ENCODE peak calls at places on chromosomes 6 and 20, in seven cellular contexts. Q, B, L, V, X, N and H are unnamed samples.

GRCh38 chr6:104885518-104886043 is 25.9 kb upstream of the HACE1 start:
- DNase-seq in B (no peak), Q (no peak), L (no peak), X (no peak), N (no peak), V (no peak), H (no peak)

GRCh38 chr6:54335871-54336270 is 27.6 kb downstream of the TINAG start:
- DNase-seq in N (peak), X (no peak), B (no peak), Q (peak), L (peak), V (peak), H (peak)

GRCh38 chr6:160137989-160138835 is 16.6 kb downstream of the SLC22A1 start:
- DNase-seq in N (peak), L (peak), Q (peak), V (peak), X (peak), B (peak), H (peak)

GRCh38 chr6:27726620-27727023 is 185.6 kb downstream of the OR2B2 start:
- DNase-seq in B (no peak), N (peak), Q (peak), V (peak), X (no peak), L (peak), H (no peak)

GRCh38 chr6:34391023-34391485 is 1.4 kb downstream of the NUDT3 start:
- DNase-seq in L (peak), B (no peak), X (no peak), N (peak), Q (peak), V (peak), H (peak)

GRCh38 chr6:47034919-47035318 is 7.2 kb downstream of the ADGRF1 start:
- DNase-seq in V (peak), Q (peak), B (no peak), N (peak), L (peak), X (no peak), H (peak)

GRCh38 chr6:6709106-6709505 is 120.6 kb downstream of the LY86 start:
- DNase-seq in B (no peak), N (no peak), V (no peak), Q (no peak), L (no peak), X (no peak), H (no peak)

GRCh38 chr6:105667061-105667460 is 264.2 kb upstream of the PREP start:
- DNase-seq in X (no peak), L (no peak), B (no peak), V (no peak), N (no peak), Q (no peak), H (no peak)

GRCh38 chr6:50091641-50092040 is 41.9 kb upstream of the DEFB112 start:
- DNase-seq in Q (peak), L (no peak), B (no peak), N (peak), V (peak), X (no peak), H (no peak)

GRCh38 chr6:41642090-41642959 is 4.1 kb downstream of the MDFI start:
- DNase-seq in Q (no peak), B (no peak), N (no peak), X (no peak), L (no peak), V (no peak), H (no peak)

GRCh38 chr20:38119446-38119845 is 45.6 kb downstream of the TGM2 start:
- DNase-seq in B (no peak), N (no peak), X (no peak), L (no peak), Q (no peak), V (no peak), H (no peak)

GRCh38 chr6:128239898-128240509 is 280.4 kb downstream of the PTPRK start:
- DNase-seq in N (no peak), V (no peak), Q (no peak), B (no peak), L (no peak), X (no peak), H (no peak)

GRCh38 chr6:109660526-109660925 is 30.5 kb downstream of the AK9 start:
- DNase-seq in L (no peak), Q (peak), B (no peak), V (no peak), N (no peak), X (no peak), H (no peak)

GRCh38 chr6:19692506-19693298 is 144.5 kb upstream of the ID4 start:
- DNase-seq in X (no peak), L (no peak), N (no peak), V (no peak), Q (no peak), B (no peak), H (no peak)

GRCh38 chr20:43531091-43531443 is 23.6 kb downstream of the L3MBTL1 start:
- DNase-seq in N (no peak), Q (no peak), X (no peak), V (no peak), B (no peak), L (no peak), H (no peak)

GRCh38 chr20:324177-325042 is 942 bp upstream of the SOX12 start:
- DNase-seq in L (peak), V (peak), Q (peak), N (peak), X (peak), B (peak), H (peak)
- TF ChIP-seq CTCF in L (peak), V (peak), Q (peak), N (peak), X (peak), B (no peak), H (peak)

GRCh38 chr6:12717356-12717755 is 789 bp downstream of the PHACTR1 start:
- DNase-seq in X (no peak), V (no peak), B (no peak), Q (no peak), L (no peak), N (no peak), H (no peak)
- TF ChIP-seq CTCF in X (no peak), V (no peak), B (no peak), Q (no peak), L (no peak), N (no peak), H (no peak)

GRCh38 chr6:43170452-43171283 is at the start of gene SRF:
- DNase-seq in X (peak), B (peak), N (peak), V (peak), Q (peak), L (peak), H (peak)
- TF ChIP-seq CTCF in X (no peak), B (no peak), N (no peak), V (no peak), Q (no peak), L (no peak), H (no peak)

DNA sequence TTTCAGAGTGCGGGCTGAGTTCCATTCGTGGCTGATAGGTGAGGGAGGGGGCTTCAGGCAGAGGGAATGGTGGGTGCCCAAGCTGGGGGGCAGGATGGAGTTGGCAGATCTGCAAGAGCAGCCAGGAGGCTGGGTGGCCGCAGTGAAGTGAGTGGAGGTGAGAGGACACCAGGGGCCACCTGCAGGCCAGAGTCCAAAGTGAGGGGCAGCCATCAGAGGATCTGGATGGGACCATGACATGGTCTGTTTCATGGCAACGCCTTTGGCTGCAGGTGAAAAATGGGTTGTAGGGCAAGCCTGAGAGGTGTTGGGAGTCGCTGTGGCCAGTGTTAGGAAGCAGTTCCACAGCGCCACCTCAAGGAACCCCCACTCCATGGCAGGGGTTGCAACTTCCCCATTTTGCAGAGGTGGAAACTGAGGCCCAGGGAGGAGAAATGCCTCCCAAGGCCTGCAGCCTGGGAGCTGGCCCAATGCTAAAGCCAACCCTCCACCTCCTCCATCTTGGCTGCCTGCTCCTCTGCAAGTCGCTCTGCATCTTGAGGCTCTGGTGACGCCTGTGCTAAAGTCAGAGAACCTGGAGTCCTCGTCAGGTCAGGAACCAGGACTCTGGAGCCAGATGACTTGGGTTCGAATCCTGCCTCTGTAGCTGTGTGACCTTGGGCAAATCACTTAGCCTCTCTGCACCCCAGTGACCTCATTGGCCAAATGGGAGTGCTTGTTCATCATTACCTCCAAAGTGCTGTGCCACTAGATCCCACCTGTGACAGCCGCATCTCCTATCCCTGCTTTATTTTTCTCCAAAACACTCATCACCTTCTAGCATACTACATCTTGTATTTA is 153.8 kb downstream of the CEBPB start:
- DNase-seq in L (no peak), X (no peak), B (no peak), N (no peak), V (no peak), Q (no peak), H (no peak)
- TF ChIP-seq CTCF in L (peak), X (no peak), B (no peak), N (peak), V (peak), Q (no peak), H (peak)

GRCh38 chr6:157312733-157313132 is 10.6 kb downstream of the TMEM242 start:
- DNase-seq in B (no peak), V (peak), Q (no peak), N (no peak), X (no peak), L (no peak), H (no peak)

GRCh38 chr6:157314705-157315321 is 8.5 kb downstream of the TMEM242 start:
- DNase-seq in B (no peak), V (peak), X (no peak), Q (peak), N (peak), L (peak), H (peak)

GRCh38 chr6:157317129-157317814 is 6.0 kb downstream of the TMEM242 start:
- DNase-seq in B (no peak), L (peak), V (peak), N (peak), Q (peak), X (peak), H (peak)

GRCh38 chr6:157313531-157314467 is 9.5 kb downstream of the TMEM242 start:
- DNase-seq in B (no peak), Q (no peak), V (no peak), X (no peak), N (no peak), L (no peak), H (no peak)
- TF ChIP-seq CTCF in B (no peak), Q (no peak), V (no peak), X (no peak), N (no peak), L (no peak), H (no peak)